ENCODE peak calls at places on chromosomes 13 and 19, in five cellular contexts. One of them, this sample, is unnamed.

GRCh38 chr13:99421271-99421670 is 80.0 kb upstream of the TM9SF2 start:
- DNase-seq in tibial nerve: no peak
- DNase-seq in GM10248: no peak
- DNase-seq in testis: peak
- DNase-seq in foreskin melanocyte: no peak
- DNase-seq in this sample: no peak

GRCh38 chr19:54391589-54392061 is 23.6 kb upstream of the TTYH1 start:
- DNase-seq in tibial nerve: no peak
- DNase-seq in testis: peak
- DNase-seq in GM10248: no peak
- DNase-seq in foreskin melanocyte: no peak
- DNase-seq in this sample: no peak

GRCh38 chr13:112928958-112929777 is 39.8 kb upstream of the MCF2L start:
- DNase-seq in tibial nerve: no peak
- DNase-seq in foreskin melanocyte: peak
- DNase-seq in GM10248: no peak
- DNase-seq in testis: no peak
- DNase-seq in this sample: no peak

GRCh38 chr19:49058592-49058991 is 1.0 kb upstream of the CGB7 start:
- DNase-seq in foreskin melanocyte: no peak
- DNase-seq in tibial nerve: no peak
- DNase-seq in GM10248: no peak
- DNase-seq in testis: no peak
- DNase-seq in this sample: no peak

GRCh38 chr19:16825312-16826168 is 3.7 kb upstream of the SIN3B start:
- DNase-seq in foreskin melanocyte: peak
- DNase-seq in GM10248: no peak
- DNase-seq in tibial nerve: peak
- DNase-seq in testis: peak
- DNase-seq in this sample: no peak

GRCh38 chr19:55095260-55096060 is 19.8 kb downstream of the EPS8L1 start:
- DNase-seq in testis: peak
- DNase-seq in foreskin melanocyte: no peak
- DNase-seq in tibial nerve: no peak
- DNase-seq in GM10248: no peak
- DNase-seq in this sample: no peak

GRCh38 chr19:33355535-33355934 is 18.0 kb upstream of the CEBPG start:
- DNase-seq in foreskin melanocyte: no peak
- DNase-seq in GM10248: no peak
- DNase-seq in testis: no peak
- DNase-seq in tibial nerve: no peak
- DNase-seq in this sample: no peak

GRCh38 chr19:10270616-10271394 is at the start of gene ICAM1:
- DNase-seq in tibial nerve: peak
- DNase-seq in GM10248: peak
- DNase-seq in foreskin melanocyte: no peak
- DNase-seq in testis: peak
- DNase-seq in this sample: peak

GRCh38 chr13:108927615-108928014 is 298.2 kb downstream of the MYO16 start:
- DNase-seq in testis: no peak
- DNase-seq in foreskin melanocyte: no peak
- DNase-seq in tibial nerve: no peak
- DNase-seq in GM10248: no peak
- DNase-seq in this sample: no peak

GRCh38 chr19:18591735-18592385 is 3.3 kb downstream of the REX1BD start:
- DNase-seq in testis: no peak
- DNase-seq in GM10248: no peak
- DNase-seq in tibial nerve: no peak
- DNase-seq in foreskin melanocyte: no peak
- DNase-seq in this sample: no peak

GRCh38 chr19:27972291-27973040 is 1240.5 kb downstream of the UQCRFS1 start:
- DNase-seq in foreskin melanocyte: peak
- DNase-seq in tibial nerve: no peak
- DNase-seq in GM10248: no peak
- DNase-seq in testis: no peak
- DNase-seq in this sample: peak

This sample was measured in SJSA1.